ENCODE peak calls at places on chromosomes 4 and X, in five cellular contexts. T, M, B, K and F are unnamed samples.

GRCh38 chr4:38133711-38134480 is 173.7 kb downstream of the PTTG2 start:
- DNase-seq in T (no peak), M (no peak), B (no peak), K (no peak), F (no peak)

GRCh38 chrX:53716328-53717088 is 30.0 kb upstream of the HUWE1 start:
- DNase-seq in T (peak; percentile 48), M (peak; percentile 37), B (no peak), K (peak; percentile 38), F (peak; percentile 74)

GRCh38 chr4:34091451-34091850 is 2152.9 kb downstream of the ARAP2 start:
- DNase-seq in T (no peak), M (no peak), B (no peak), K (no peak), F (no peak)

GRCh38 chrX:154738013-154738738 is 12.7 kb downstream of the GAB3 start:
- DNase-seq in T (peak; percentile 92), M (peak; percentile 30), B (peak; percentile 74), K (no peak), F (no peak)

GRCh38 chr4:140756292-140757219 is at the start of gene TBC1D9:
- DNase-seq in T (peak; percentile 55), M (no peak), B (peak; percentile 76), K (no peak), F (peak; percentile 75)

GRCh38 chrX:120697053-120697452 is 67.2 kb upstream of the C1GALT1C1 start:
- DNase-seq in T (no peak), M (no peak), B (no peak), K (peak; percentile 34), F (peak; percentile 1)

GRCh38 chr4:161937151-161937550 is 226.6 kb downstream of the FSTL5 start:
- DNase-seq in T (no peak), M (no peak), B (no peak), K (no peak), F (no peak)

GRCh38 chr4:187179086-187180070 is 455.7 kb upstream of the FAT1 start:
- DNase-seq in T (peak; percentile 6), M (no peak), B (no peak), K (no peak), F (no peak)

GRCh38 chr4:1116837-1117236 is 3.5 kb upstream of the RNF212 start:
- DNase-seq in T (no peak), M (no peak), B (no peak), K (no peak), F (no peak)

GRCh38 chr4:70722199-70722791 is 531 bp downstream of the RUFY3 start:
- DNase-seq in T (peak; percentile 83), M (peak; percentile 35), B (no peak), K (peak; percentile 5), F (no peak)

GRCh38 chr4:115054836-115055235 is 58.6 kb downstream of the NDST4 start:
- DNase-seq in T (no peak), M (no peak), B (no peak), K (no peak), F (no peak)

GRCh38 chrX:138745215-138745614 is 33.7 kb upstream of the FGF13 start:
- DNase-seq in T (peak; percentile 60), M (no peak), B (no peak), K (no peak), F (peak; percentile 32)